ENCODE peak calls at places on chromosomes 2 and 18, in ten cellular contexts. Z is fibroblast of the conjunctiva; C is endodermal cell; U is AG08396; G is activated CD8-positive, alpha-beta memory T cell treated with anti-CD3 and anti-CD28 coated beads, Interleukin-2, amount 50 U/mL, for 4 hours; L is epithelial cell of proximal tubule; I is NCI-H1105 treated with DMSO at 0.1 percent for 48 hours; N is foreskin keratinocyte; A is GM23248; J is endothelial cell. D is an unnamed sample.

GRCh38 chr2:184187421-184187971 is 410.8 kb upstream of the ZNF804A start:
- DNase-seq in C (no peak), N (no peak), L (no peak), Z (no peak), U (no peak), A (no peak), G (no peak), J (no peak), I (no peak), D (no peak)

GRCh38 chr2:150003539-150003938 is 416.0 kb upstream of the MMADHC start:
- DNase-seq in J (no peak), A (no peak), I (no peak), C (no peak), L (no peak), G (no peak), U (no peak), N (no peak), Z (no peak), D (no peak)

GRCh38 chr2:30230479-30230854 is 867 bp upstream of the LBH start:
- DNase-seq in Z (no peak), A (no peak), L (no peak), C (peak; percentile 76), U (peak; percentile 54), J (peak; percentile 36), N (no peak), G (peak; percentile 39), I (no peak), D (peak; percentile 94)

GRCh38 chr2:47664817-47665216 is 118.1 kb upstream of the MSH6 start:
- DNase-seq in N (no peak), G (no peak), C (peak; percentile 75), A (no peak), J (no peak), L (no peak), U (no peak), I (no peak), Z (no peak), D (no peak)

GRCh38 chr2:222848862-222849261 is 12.0 kb upstream of the ACSL3 start:
- DNase-seq in G (no peak), L (no peak), Z (no peak), A (no peak), C (no peak), U (no peak), N (no peak), I (no peak), J (no peak), D (no peak)

GRCh38 chr18:79916546-79917350 is 34.7 kb downstream of the SLC66A2 start:
- DNase-seq in G (no peak), Z (no peak), C (peak; percentile 32), J (no peak), N (no peak), L (no peak), A (no peak), I (no peak), U (no peak), D (no peak)

GRCh38 chr2:131657895-131658768 is 130.4 kb downstream of the CCDC74A start:
- DNase-seq in N (no peak), Z (no peak), J (no peak), L (no peak), A (no peak), G (no peak), C (no peak), I (no peak), U (no peak), D (no peak)

GRCh38 chr2:218295029-218295428 is 2.7 kb upstream of the TMBIM1 start:
- DNase-seq in G (no peak), N (no peak), J (no peak), Z (no peak), U (no peak), I (no peak), A (no peak), C (no peak), L (no peak), D (peak; percentile 69)